ENCODE peak calls at places on chromosomes 3 and 15, in four cellular contexts. One of them, this sample, is unnamed.

GRCh38 chr15:62719316-62719715 is 323.2 kb upstream of the TPM1 start:
- DNase-seq in heart left ventricle: no peak
- DNase-seq in retina: no peak
- DNase-seq in kidney epithelial cell: no peak
- DNase-seq in this sample: no peak

GRCh38 chr15:77966540-77967290 is 110.8 kb downstream of the TBC1D2B start:
- DNase-seq in heart left ventricle: no peak
- DNase-seq in retina: peak
- DNase-seq in kidney epithelial cell: no peak
- DNase-seq in this sample: peak

GRCh38 chr3:49813497-49814174 is at the start of gene UBA7:
- DNase-seq in heart left ventricle: peak
- DNase-seq in retina: no peak
- DNase-seq in kidney epithelial cell: no peak
- DNase-seq in this sample: peak

GRCh38 chr15:80587007-80587406 is 108.1 kb upstream of the ABHD17C start:
- DNase-seq in heart left ventricle: no peak
- DNase-seq in retina: no peak
- DNase-seq in kidney epithelial cell: no peak
- DNase-seq in this sample: peak

GRCh38 chr3:9204253-9205005 is 45.0 kb downstream of the SRGAP3 start:
- DNase-seq in heart left ventricle: no peak
- DNase-seq in retina: peak
- DNase-seq in kidney epithelial cell: no peak
- DNase-seq in this sample: no peak

GRCh38 chr3:190077646-190078045 is 43.1 kb downstream of the P3H2 start:
- DNase-seq in heart left ventricle: no peak
- DNase-seq in retina: no peak
- DNase-seq in kidney epithelial cell: no peak
- DNase-seq in this sample: no peak

GRCh38 chr3:106729481-106729880 is 647.8 kb upstream of the CCDC54 start:
- DNase-seq in heart left ventricle: no peak
- DNase-seq in retina: no peak
- DNase-seq in kidney epithelial cell: no peak
- DNase-seq in this sample: no peak

GRCh38 chr15:29103825-29104565 is 165.6 kb downstream of the NSMCE3 start:
- DNase-seq in heart left ventricle: peak
- DNase-seq in retina: peak
- DNase-seq in kidney epithelial cell: no peak
- DNase-seq in this sample: peak

GRCh38 chr3:124800511-124801374 is 70.5 kb downstream of the UMPS start:
- DNase-seq in heart left ventricle: peak
- DNase-seq in retina: no peak
- DNase-seq in kidney epithelial cell: no peak
- DNase-seq in this sample: no peak

GRCh38 chr3:27577504-27577903 is 93.3 kb upstream of the SLC4A7 start:
- DNase-seq in heart left ventricle: no peak
- DNase-seq in retina: no peak
- DNase-seq in kidney epithelial cell: no peak
- DNase-seq in this sample: no peak

This sample was measured in sigmoid colon.